ENCODE peak calls at places on chromosome 3, in seven cellular contexts. A is cardiac muscle cell, H is upper lobe of left lung, T is endothelial cell of umbilical vein, U is A673, S is mesenchymal stem cell, B is DND-41. N is an unnamed sample.

GRCh38 chr3:164459526-164460151 is 618.7 kb downstream of the SI start:
- DNase-seq in B (no peak), A (no peak), U (no peak), T (no peak), S (no peak), H (no peak), N (no peak)

GRCh38 chr3:73637042-73637441 is 12.3 kb upstream of the PDZRN3 start:
- DNase-seq in A (no peak), S (no peak), U (peak), H (no peak), B (no peak), T (no peak), N (no peak)

GRCh38 chr3:54863366-54863765 is 64.5 kb downstream of the LRTM1 start:
- DNase-seq in U (no peak), A (no peak), S (peak), B (no peak), H (no peak), T (no peak), N (no peak)

GRCh38 chr3:190360228-190360627 is 27.7 kb upstream of the CLDN16 start:
- DNase-seq in H (no peak), U (no peak), A (no peak), T (no peak), S (no peak), B (no peak), N (no peak)

GRCh38 chr3:10351013-10351735 is 30.3 kb upstream of the SEC13 start:
- DNase-seq in U (no peak), B (no peak), H (no peak), S (no peak), A (no peak), T (no peak), N (peak)

GRCh38 chr3:117632191-117632590 is 922.6 kb downstream of the TUSC7 start:
- DNase-seq in A (no peak), S (no peak), T (no peak), B (no peak), H (no peak), U (no peak), N (no peak)

GRCh38 chr3:21718161-21718765 is 32.7 kb downstream of the ZNF385D start:
- DNase-seq in S (peak), H (no peak), T (no peak), B (no peak), A (no peak), U (no peak), N (no peak)

GRCh38 chr3:87336761-87337160 is 60.4 kb upstream of the POU1F1 start:
- DNase-seq in T (no peak), S (no peak), H (no peak), U (peak), B (no peak), A (no peak), N (no peak)

GRCh38 chr3:169112153-169112892 is 551.2 kb downstream of the MECOM start:
- DNase-seq in S (peak), B (no peak), H (no peak), U (no peak), T (peak), A (peak), N (no peak)

GRCh38 chr3:131033480-131034080 is 6.9 kb downstream of the NEK11 start:
- DNase-seq in H (no peak), T (peak), S (peak), A (peak), U (peak), B (peak), N (no peak)

GRCh38 chr3:36399933-36400332 is 19.6 kb downstream of the STAC start:
- DNase-seq in S (no peak), U (no peak), H (no peak), T (no peak), B (no peak), A (no peak), N (no peak)

GRCh38 chr3:43996379-43997301 is 245.0 kb upstream of the TOPAZ1 start:
- DNase-seq in A (peak), T (peak), H (no peak), U (peak), S (peak), B (no peak), N (peak)

GRCh38 chr3:43999920-44000319 is 241.8 kb upstream of the TOPAZ1 start:
- DNase-seq in S (no peak), T (no peak), B (no peak), U (no peak), H (no peak), A (no peak), N (no peak)

GRCh38 chr3:43998841-43999805 is 242.6 kb upstream of the TOPAZ1 start:
- DNase-seq in H (no peak), B (no peak), U (peak), A (peak), T (peak), S (peak), N (peak)

GRCh38 chr3:43997788-43998373 is 243.8 kb upstream of the TOPAZ1 start:
- DNase-seq in A (peak), T (no peak), U (peak), H (no peak), B (no peak), S (no peak), N (no peak)

DNA sequence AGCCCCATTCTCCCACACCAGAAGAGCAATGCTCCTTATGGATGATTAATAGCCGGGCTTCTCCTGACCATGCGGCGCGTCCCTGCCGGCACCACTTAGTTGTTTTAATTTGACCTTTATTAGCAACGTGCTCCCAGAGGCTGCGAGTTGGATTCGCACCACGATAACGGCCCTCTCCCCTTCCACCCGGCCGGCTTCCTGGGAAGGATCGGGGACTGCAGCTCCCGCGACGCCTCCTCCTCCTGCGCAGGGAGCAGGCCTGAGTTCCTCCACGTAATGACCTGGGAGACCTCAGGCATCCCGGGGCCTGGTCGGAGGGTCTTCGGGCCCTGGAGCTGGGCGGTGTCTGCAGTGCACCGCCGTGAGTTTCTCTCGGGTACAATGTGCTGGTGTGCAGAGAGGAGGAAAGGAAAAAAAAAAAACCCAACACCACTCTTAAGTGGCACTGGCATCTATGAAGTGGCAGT is 243.3 kb upstream of the TOPAZ1 start:
- DNase-seq in S (peak), U (peak), B (no peak), A (peak), T (no peak), H (no peak), N (no peak)
- H3K27ac ChIP-seq in S (peak), U (no peak), B (no peak), A (no peak), T (no peak), H (no peak), N (no peak)

DNA sequence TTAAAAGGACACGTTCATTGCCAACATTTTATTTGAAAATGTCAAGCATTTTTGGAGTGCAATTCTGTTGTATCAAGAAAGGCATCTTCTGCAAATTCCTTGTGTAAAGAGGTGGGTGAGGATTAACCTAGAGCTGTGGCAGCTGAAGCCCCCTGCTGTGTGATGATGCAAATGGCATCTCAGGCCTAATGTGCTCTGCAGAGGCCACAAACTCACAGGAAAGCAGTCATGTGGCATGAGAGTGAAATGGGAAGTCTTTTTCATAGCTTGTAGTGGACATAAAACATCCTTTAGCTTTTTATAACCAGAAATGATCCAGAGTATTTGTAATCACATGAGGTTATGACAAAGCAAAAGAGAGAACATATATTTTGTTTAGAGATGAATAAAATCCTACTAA is 6.4 kb downstream of the CADM2 start:
- DNase-seq in T (no peak), H (no peak), B (no peak), U (peak), S (no peak), A (peak), N (peak)
- H3K27ac ChIP-seq in T (no peak), H (no peak), B (no peak), U (peak), S (no peak), A (no peak), N (no peak)

DNA sequence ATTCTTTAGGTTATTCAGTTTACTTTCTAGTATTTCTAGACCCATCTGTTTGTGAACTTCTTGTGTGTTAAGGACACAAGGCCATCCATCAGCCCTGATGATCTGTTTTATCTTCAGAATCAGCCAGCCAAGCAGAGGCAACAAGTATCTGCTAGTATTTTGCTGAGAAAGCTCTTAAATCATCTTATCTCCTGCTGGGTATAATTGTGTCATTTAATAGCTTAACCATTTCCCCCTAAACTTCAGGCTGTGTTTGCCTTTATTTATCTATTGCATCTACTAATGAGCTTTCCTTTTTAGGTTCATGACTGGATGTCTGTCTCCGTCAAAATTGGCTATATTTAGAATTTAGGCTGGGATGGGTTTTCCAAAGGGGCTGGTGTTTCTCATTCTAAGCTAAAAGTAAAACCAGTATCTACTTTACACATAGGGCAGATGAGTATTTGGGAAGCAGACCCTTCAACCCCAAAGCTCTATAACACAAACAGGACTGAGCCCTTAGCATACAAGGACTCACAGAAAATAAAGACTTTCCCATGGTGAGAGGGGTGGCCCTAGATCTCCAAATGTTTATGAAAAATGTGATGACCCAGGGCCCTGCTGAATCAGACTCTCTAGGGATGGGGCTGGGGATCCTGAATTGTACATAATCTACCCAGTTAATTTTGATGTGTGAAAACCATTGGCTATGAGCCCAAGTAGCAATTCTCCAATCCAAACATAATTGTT is 65.3 kb upstream of the PSMD6 start:
- DNase-seq in U (peak), H (no peak), A (no peak), S (peak), T (no peak), B (no peak), N (no peak)
- H3K27ac ChIP-seq in U (no peak), H (peak), A (peak), S (peak), T (no peak), B (no peak), N (no peak)

GRCh38 chr3:50648297-50648696 is 26.4 kb upstream of the DOCK3 start:
- DNase-seq in A (no peak), S (no peak), H (no peak), B (no peak), T (no peak), U (no peak), N (peak)

GRCh38 chr3:50651445-50651844 is 23.3 kb upstream of the DOCK3 start:
- DNase-seq in H (no peak), U (no peak), S (no peak), A (no peak), T (no peak), B (no peak), N (no peak)

GRCh38 chr3:50649451-50649931 is 25.2 kb upstream of the DOCK3 start:
- DNase-seq in S (no peak), B (no peak), U (no peak), A (no peak), T (no peak), H (no peak), N (peak)

GRCh38 chr3:50648944-50649343 is 25.8 kb upstream of the DOCK3 start:
- DNase-seq in A (no peak), H (no peak), U (no peak), S (no peak), B (no peak), T (no peak), N (no peak)

DNA sequence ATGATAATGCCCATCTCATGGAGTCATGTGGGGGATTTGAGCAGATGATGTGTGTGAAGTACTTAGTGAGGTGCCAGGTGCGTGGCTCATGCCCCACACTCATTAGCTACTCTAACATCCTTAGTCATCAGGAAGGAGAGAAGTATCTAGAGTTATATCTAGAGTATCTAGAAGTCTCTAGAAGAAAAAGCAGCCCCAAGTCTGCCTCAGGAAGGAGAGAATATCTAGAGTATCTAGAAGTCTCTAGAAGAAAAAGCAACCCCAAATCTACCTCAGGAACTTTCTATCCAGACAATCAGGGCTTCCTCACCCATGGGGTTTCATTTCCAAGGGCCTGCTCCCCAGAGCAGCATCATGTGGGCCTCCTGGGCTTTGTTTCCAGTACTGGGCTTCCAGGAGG is 24.7 kb upstream of the DOCK3 start:
- DNase-seq in T (no peak), B (no peak), U (no peak), S (no peak), H (no peak), A (no peak), N (no peak)
- H3K27ac ChIP-seq in T (no peak), B (no peak), U (no peak), S (no peak), H (no peak), A (peak), N (peak)

DNA sequence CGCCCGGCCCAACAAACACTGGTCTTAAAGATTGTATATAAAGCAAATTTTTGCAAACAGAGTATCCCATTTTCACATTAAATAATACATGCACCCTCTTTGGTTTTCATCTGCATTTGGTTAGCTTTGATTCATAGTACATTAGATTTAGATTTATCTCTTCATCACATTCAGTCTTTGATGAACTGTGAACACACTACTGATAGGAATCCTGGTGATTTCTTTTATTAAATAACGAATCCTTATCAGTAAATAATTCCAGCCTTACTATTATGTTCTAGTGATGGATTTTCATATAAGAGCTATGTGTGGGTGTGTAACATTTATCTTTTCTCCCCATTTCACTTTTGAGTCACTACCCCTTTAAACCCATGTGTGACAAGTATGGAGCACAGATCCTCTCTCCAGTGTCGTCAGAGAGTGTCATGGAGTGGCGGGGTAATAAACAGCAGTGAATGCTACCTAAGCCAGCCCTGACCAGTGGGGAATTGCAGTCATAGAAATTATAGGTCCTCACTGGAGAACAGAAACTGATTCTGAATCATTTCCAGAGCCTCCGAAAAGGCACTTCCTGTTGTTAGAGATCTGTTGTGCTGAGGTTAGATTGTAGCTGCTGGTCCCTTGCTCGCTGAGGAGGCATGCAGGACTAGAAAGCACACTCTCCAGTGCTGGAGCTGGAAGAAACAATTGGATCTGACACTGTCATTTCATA is 22.0 kb downstream of the SLC7A14 start:
- DNase-seq in A (no peak), B (no peak), U (no peak), H (no peak), T (peak), S (peak), N (no peak)
- H3K27ac ChIP-seq in A (no peak), B (no peak), U (no peak), H (no peak), T (peak), S (peak), N (no peak)

GRCh38 chr3:12993022-12993622 is 80.1 kb downstream of the IQSEC1 start:
- DNase-seq in A (peak), B (no peak), S (peak), H (no peak), U (no peak), T (no peak), N (no peak)

GRCh38 chr3:12994607-12995388 is 78.4 kb downstream of the IQSEC1 start:
- DNase-seq in B (peak), H (peak), U (peak), A (peak), S (peak), T (peak), N (peak)

GRCh38 chr3:12993623-12994356 is 79.4 kb downstream of the IQSEC1 start:
- DNase-seq in B (no peak), A (peak), T (peak), H (no peak), U (no peak), S (peak), N (no peak)

GRCh38 chr3:12995389-12996180 is 77.6 kb downstream of the IQSEC1 start:
- DNase-seq in S (no peak), T (no peak), A (no peak), H (no peak), B (no peak), U (no peak), N (no peak)

DNA sequence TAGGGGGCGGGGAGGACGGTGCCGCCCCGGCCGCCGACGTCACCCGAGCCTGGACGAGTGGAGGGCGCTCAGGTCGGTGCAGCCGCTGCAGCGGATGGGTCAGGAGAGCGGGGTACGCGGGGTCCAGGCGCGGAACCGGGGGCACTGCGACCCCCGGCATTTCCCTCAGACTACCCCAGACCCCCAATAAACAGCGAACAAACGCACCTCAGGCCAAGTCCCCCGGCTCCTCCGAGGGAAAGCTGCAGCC is 78.9 kb downstream of the IQSEC1 start:
- DNase-seq in T (peak), U (no peak), B (no peak), H (peak), S (peak), A (no peak), N (no peak)
- H3K27ac ChIP-seq in T (no peak), U (no peak), B (peak), H (peak), S (no peak), A (no peak), N (peak)

DNA sequence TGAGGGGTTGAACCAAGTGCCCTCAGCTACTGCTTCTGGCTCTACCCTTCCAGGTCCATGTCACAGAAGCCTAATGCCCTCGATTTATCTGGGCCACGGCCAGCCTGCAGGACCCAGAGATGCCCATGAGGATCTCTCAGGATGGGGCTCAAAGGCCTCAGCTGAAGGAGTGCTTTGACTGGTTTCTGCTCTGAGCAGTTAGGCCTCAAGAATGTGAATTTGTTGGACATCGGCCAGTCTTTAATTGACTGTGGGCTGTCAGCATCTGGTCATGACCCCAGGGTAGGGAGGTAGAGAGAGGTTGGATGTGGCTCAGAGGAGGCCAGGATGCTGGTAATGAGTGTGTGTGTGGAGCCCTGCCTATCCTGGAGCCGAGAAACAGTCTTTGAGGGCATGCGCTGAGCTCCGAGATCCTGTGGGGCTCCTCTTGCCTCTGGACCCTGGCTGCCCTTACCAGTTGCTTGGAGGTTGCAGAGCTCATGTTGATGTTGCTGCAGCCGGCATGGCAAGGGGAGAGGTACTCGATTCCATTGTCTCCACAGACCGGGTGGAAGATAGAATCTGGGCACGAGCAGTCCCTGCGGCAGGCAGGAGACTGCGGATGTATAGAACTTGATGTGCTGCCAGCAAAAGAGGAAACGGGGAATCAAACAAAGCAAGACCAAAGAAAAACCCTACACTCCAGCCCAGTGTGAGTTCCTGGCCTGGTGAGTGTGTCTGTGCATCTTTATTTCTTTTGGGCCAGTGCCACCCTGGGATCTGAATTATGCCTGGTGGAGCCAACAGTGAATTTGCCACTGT is 49.2 kb upstream of the RAB6B start:
- DNase-seq in U (peak), B (no peak), S (peak), H (peak), T (peak), A (no peak), N (no peak)
- H3K27ac ChIP-seq in U (no peak), B (no peak), S (no peak), H (peak), T (peak), A (no peak), N (peak)

GRCh38 chr3:16280671-16281070 is 15.7 kb downstream of the OXNAD1 start:
- DNase-seq in A (no peak), H (no peak), T (peak), U (no peak), B (no peak), S (no peak), N (no peak)

GRCh38 chr3:16272588-16272987 is 7.6 kb downstream of the OXNAD1 start:
- DNase-seq in A (no peak), H (no peak), B (no peak), U (no peak), S (no peak), T (no peak), N (no peak)

GRCh38 chr3:16279010-16279409 is 14.0 kb downstream of the OXNAD1 start:
- DNase-seq in T (no peak), H (no peak), A (no peak), S (no peak), U (no peak), B (no peak), N (no peak)

GRCh38 chr3:16279417-16279816 is 14.4 kb downstream of the OXNAD1 start:
- DNase-seq in H (no peak), B (no peak), U (no peak), S (no peak), A (no peak), T (no peak), N (no peak)

DNA sequence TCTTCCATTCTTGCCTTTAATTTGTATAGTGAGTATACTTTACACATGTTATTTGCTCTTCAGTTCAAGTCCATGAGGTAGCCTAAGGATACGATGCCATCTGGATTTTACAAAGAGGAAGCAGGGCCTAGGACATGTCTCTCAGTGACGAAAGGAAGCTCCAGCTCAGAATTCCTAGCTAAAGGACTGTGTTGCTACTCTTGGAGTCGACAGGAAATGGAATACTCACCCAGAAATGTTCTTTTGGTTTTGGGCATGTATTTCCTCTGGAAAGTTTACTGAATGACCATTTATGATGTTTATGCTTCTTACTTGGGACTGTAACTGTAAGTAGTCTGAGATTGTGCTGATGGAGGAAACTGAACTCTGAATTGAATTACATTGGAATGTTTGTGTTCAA is 12.5 kb downstream of the OXNAD1 start:
- DNase-seq in B (no peak), T (peak), A (no peak), H (no peak), U (no peak), S (peak), N (no peak)
- H3K27ac ChIP-seq in B (no peak), T (peak), A (no peak), H (no peak), U (no peak), S (no peak), N (no peak)

N was measured in dorsolateral prefrontal cortex.